ENCODE peak calls at places on chromosomes 3 and 15, in four cellular contexts. K, C, L and J are unnamed samples.

GRCh38 chr3:128178782-128179473 is 25.6 kb downstream of the EEFSEC start:
- DNase-seq in L (no peak), K (no peak), C (no peak), J (no peak)

GRCh38 chr15:23411841-23412240 is 35.2 kb downstream of the GOLGA6L2 start:
- DNase-seq in K (peak; percentile 33), C (no peak), L (no peak), J (no peak)

GRCh38 chr15:74418575-74419338 is 15.0 kb downstream of the SEMA7A start:
- DNase-seq in K (no peak), L (no peak), C (no peak), J (no peak)

GRCh38 chr3:95356764-95357501 is 1294.1 kb downstream of the NSUN3 start:
- DNase-seq in K (no peak), C (no peak), L (no peak), J (no peak)

GRCh38 chr3:189728915-189729314 is 97.7 kb downstream of the TP63 start:
- DNase-seq in C (no peak), K (no peak), L (no peak), J (no peak)

GRCh38 chr3:175378348-175378747 is 519.2 kb downstream of the NAALADL2 start:
- DNase-seq in L (no peak), C (no peak), K (no peak), J (no peak)

GRCh38 chr15:82810863-82811421 is 1.5 kb downstream of the WHAMM start:
- DNase-seq in K (no peak), C (no peak), L (no peak), J (no peak)

GRCh38 chr15:40857601-40858351 is 13.9 kb downstream of the SPINT1 start:
- DNase-seq in C (peak; percentile 63), K (peak; percentile 76), L (peak; percentile 84), J (peak; percentile 83)

GRCh38 chr15:62591842-62592838 is 427.1 kb upstream of the C2CD4B start:
- DNase-seq in L (no peak), C (no peak), K (no peak), J (no peak)

GRCh38 chr3:122975163-122975923 is 52.2 kb downstream of the SEMA5B start:
- DNase-seq in K (no peak), L (no peak), C (no peak), J (peak; percentile 72)

GRCh38 chr3:141840737-141841544 is 35.5 kb upstream of the ATP1B3 start:
- DNase-seq in L (no peak), K (no peak), C (no peak), J (no peak)

GRCh38 chr3:184338538-184338945 is 1.1 kb downstream of the FAM131A start:
- DNase-seq in C (peak; percentile 85), L (no peak), K (peak; percentile 96), J (no peak)

GRCh38 chr3:122392868-122393844 is 9.2 kb downstream of the FAM162A start:
- DNase-seq in L (peak; percentile 13), C (no peak), K (no peak), J (no peak)

GRCh38 chr3:177478170-177478859 is 281.0 kb upstream of the TBL1XR1 start:
- DNase-seq in K (peak; percentile 68), C (no peak), L (no peak), J (no peak)

GRCh38 chr3:37163262-37164020 is 10.9 kb downstream of the LRRFIP2 start:
- DNase-seq in C (no peak), L (no peak), K (no peak), J (no peak)

GRCh38 chr3:141797167-141797773 is 34.1 kb downstream of the GRK7 start:
- DNase-seq in K (peak; percentile 71), L (no peak), C (peak; percentile 81), J (peak; percentile 42)

GRCh38 chr3:71271616-71272015 is 311.9 kb downstream of the FOXP1 start:
- DNase-seq in L (no peak), K (no peak), C (no peak), J (no peak)

GRCh38 chr3:15305366-15305844 is 27.0 kb downstream of the SH3BP5 start:
- DNase-seq in C (no peak), K (no peak), L (peak; percentile 94), J (no peak)

GRCh38 chr3:52774901-52775864 is 2.2 kb upstream of the ITIH1 start:
- DNase-seq in C (no peak), L (no peak), K (peak; percentile 63), J (no peak)

GRCh38 chr3:34237946-34238345 is 439.5 kb downstream of the PDCD6IP start:
- DNase-seq in L (no peak), C (no peak), K (no peak), J (no peak)

GRCh38 chr3:154182322-154182922 is 61.2 kb downstream of the ARHGEF26 start:
- DNase-seq in L (no peak), C (no peak), K (no peak), J (no peak)

GRCh38 chr3:121660356-121661171 is at the start of gene HCLS1:
- DNase-seq in L (no peak), C (peak; percentile 34), K (no peak), J (no peak)

GRCh38 chr15:78739996-78740903 is 71.0 kb downstream of the ADAMTS7 start:
- DNase-seq in C (no peak), K (no peak), L (peak; percentile 45), J (peak; percentile 87)

GRCh38 chr3:99753268-99753975 is 64.2 kb upstream of the CMSS1 start:
- DNase-seq in C (no peak), L (peak; percentile 7), K (no peak), J (peak; percentile 27)

GRCh38 chr3:123635220-123635619 is 50.4 kb upstream of the HACD2 start:
- DNase-seq in C (no peak), L (no peak), K (peak; percentile 67), J (no peak)

GRCh38 chr15:73244333-73244732 is 124.4 kb downstream of the HCN4 start:
- DNase-seq in C (no peak), L (peak; percentile 20), K (no peak), J (peak; percentile 32)

GRCh38 chr15:68442041-68442440 is 10.1 kb upstream of the ITGA11 start:
- DNase-seq in L (no peak), C (no peak), K (peak; percentile 64), J (no peak)

GRCh38 chr15:53448215-53449001 is 311.1 kb downstream of the WDR72 start:
- DNase-seq in L (no peak), K (no peak), C (no peak), J (no peak)

GRCh38 chr3:127953636-127954035 is 38.6 kb downstream of the KBTBD12 start:
- DNase-seq in C (no peak), K (no peak), L (no peak), J (no peak)

GRCh38 chr3:98809561-98809960 is 46.4 kb downstream of the ST3GAL6 start:
- DNase-seq in K (no peak), L (no peak), C (no peak), J (no peak)

GRCh38 chr3:131856171-131856570 is 178.6 kb downstream of the CPNE4 start:
- DNase-seq in L (no peak), C (no peak), K (no peak), J (no peak)

GRCh38 chr3:126548556-126549466 is 9.9 kb downstream of the C3orf22 start:
- DNase-seq in C (no peak), K (peak; percentile 44), L (no peak), J (peak; percentile 4)

GRCh38 chr3:157417247-157417646 is 19.4 kb upstream of the PTX3 start:
- DNase-seq in C (no peak), K (no peak), L (no peak), J (no peak)

GRCh38 chr15:81092559-81092902 is 41.5 kb upstream of the CFAP161 start:
- DNase-seq in L (no peak), K (no peak), C (peak; percentile 50), J (no peak)

GRCh38 chr3:6680119-6680806 is 180.7 kb upstream of the GRM7 start:
- DNase-seq in K (no peak), C (no peak), L (no peak), J (no peak)

GRCh38 chr3:192851821-192852352 is 65.8 kb downstream of the MB21D2 start:
- DNase-seq in C (no peak), L (no peak), K (peak; percentile 76), J (no peak)

GRCh38 chr3:73614385-73614784 is 10.4 kb downstream of the PDZRN3 start:
- DNase-seq in C (no peak), K (no peak), L (no peak), J (no peak)

GRCh38 chr3:49803464-49804140 is 541 bp downstream of the INKA1 start:
- DNase-seq in L (peak; percentile 66), C (no peak), K (no peak), J (peak; percentile 42)

GRCh38 chr3:81742581-81742980 is 18.9 kb downstream of the GBE1 start:
- DNase-seq in L (no peak), C (no peak), K (no peak), J (no peak)

GRCh38 chr15:69704229-69704628 is 251.6 kb downstream of the RPLP1 start:
- DNase-seq in K (no peak), L (no peak), C (no peak), J (no peak)

GRCh38 chr3:68985391-68985790 is 28.1 kb downstream of the EOGT start:
- DNase-seq in C (no peak), K (no peak), L (no peak), J (no peak)
- H3K36me3 ChIP-seq in C (peaks cover 97% of the 10 kb centered on the region), K (peaks cover 92% of the 10 kb centered on the region), L (peaks cover 41% of the 10 kb centered on the region), J (peaks cover 23% of the 10 kb centered on the region)

DNA sequence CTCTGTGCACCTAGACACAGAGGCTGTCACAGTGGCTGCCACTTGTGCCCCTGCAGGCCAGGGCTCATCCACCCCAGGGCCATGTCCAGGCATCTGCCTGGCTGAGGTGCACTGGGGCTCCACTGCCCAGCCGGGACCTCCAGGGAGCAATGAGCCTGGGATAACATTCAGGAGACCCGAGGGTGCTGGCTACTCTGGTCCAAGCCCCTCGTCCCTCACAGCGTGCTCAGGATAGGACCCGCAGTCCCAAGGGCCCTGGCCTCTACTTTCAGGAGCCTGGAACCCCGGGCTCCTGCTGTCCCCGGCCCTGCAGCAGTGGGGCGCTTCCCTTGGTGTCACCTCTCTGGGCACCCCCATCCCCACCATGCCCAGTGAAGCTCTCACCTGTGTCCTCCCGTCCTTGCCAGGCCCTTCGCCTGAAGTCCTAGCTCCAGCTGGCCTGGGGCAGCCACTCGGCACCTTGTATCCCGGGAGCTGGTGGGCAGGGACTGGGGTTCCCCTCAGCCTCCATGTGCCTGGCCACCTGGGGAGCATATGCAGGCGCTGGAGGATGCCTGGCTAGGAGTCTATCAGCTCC is 157.8 kb downstream of the NSMCE3 start:
- DNase-seq in C (no peak), L (no peak), K (no peak), J (no peak)
- H3K36me3 ChIP-seq in C (no peaks in the 10 kb centered on the region), L (peaks cover 6% of the 10 kb centered on the region), K (no peaks in the 10 kb centered on the region), J (no peaks in the 10 kb centered on the region)

GRCh38 chr15:90650956-90651689 is 66.0 kb upstream of the BLM start:
- DNase-seq in C (no peak), L (no peak), K (peak; percentile 68), J (peak; percentile 49)
- H3K36me3 ChIP-seq in C (no peaks in the 10 kb centered on the region), L (no peaks in the 10 kb centered on the region), K (no peaks in the 10 kb centered on the region), J (no peaks in the 10 kb centered on the region)

DNA sequence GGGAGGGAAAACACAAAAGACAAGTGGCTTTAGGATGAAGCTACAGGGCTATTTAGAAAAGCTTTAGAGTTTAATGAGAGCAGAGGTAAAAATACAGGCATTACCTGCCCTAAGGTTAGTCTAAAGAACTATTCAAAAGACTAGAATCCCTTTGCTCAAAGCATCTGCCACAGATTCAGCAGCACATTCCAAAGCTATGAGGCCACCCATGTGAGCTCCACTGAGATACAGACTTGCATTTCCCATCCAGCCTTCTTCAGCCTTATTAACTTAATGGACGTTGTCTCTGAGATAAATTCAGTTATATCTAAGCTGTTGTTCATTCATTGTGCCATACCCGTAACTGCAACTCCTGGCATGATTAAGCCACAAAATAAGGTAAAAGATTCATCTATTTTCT is 25.4 kb downstream of the CXCR6 start:
- DNase-seq in K (no peak), C (no peak), L (no peak), J (no peak)
- H3K36me3 ChIP-seq in K (peaks cover 75% of the 10 kb centered on the region), C (peaks cover 99% of the 10 kb centered on the region), L (peaks cover 96% of the 10 kb centered on the region), J (peaks cover 91% of the 10 kb centered on the region)